ENCODE peak calls at places on chromosomes 4 and X, in seven cellular contexts. Z, R, B, D, E, A and H are unnamed samples.

GRCh38 chrX:130975947-130976346 is 72.9 kb upstream of the ENOX2 start:
- DNase-seq in R (no peak), D (peak; percentile 42), A (peak; percentile 70), E (no peak), Z (peak; percentile 48), B (peak; percentile 17), H (peak; percentile 15)

GRCh38 chr4:4339504-4340085 is 47.3 kb upstream of the NSG1 start:
- DNase-seq in Z (peak; percentile 13), A (no peak), B (no peak), D (no peak), E (no peak), R (no peak), H (no peak)

GRCh38 chrX:25012793-25013592 is 2.8 kb downstream of the ARX start:
- DNase-seq in D (no peak), R (peak; percentile 74), B (no peak), E (no peak), Z (no peak), A (no peak), H (no peak)

GRCh38 chrX:102345916-102346315 is 93.9 kb downstream of the NXF2B start:
- DNase-seq in E (no peak), D (peak; percentile 20), R (peak; percentile 68), Z (peak; percentile 34), B (peak; percentile 31), A (peak; percentile 34), H (peak; percentile 48)

GRCh38 chrX:108362026-108362425 is 76.2 kb downstream of the COL4A6 start:
- DNase-seq in R (no peak), D (no peak), Z (no peak), B (no peak), A (peak; percentile 19), E (no peak), H (no peak)

GRCh38 chr4:15976456-15977096 is 13.6 kb upstream of the FGFBP2 start:
- DNase-seq in R (no peak), Z (no peak), B (no peak), A (no peak), E (no peak), D (no peak), H (peak; percentile 65)

GRCh38 chrX:137166591-137166990 is 132.8 kb upstream of the GPR101 start:
- DNase-seq in R (peak; percentile 37), E (peak; percentile 2), Z (no peak), B (no peak), A (no peak), D (no peak), H (peak; percentile 34)

GRCh38 chr4:61468091-61468720 is 268.1 kb downstream of the ADGRL3 start:
- DNase-seq in B (no peak), D (peak; percentile 44), R (no peak), A (peak; percentile 73), E (no peak), Z (peak; percentile 58), H (no peak)

GRCh38 chr4:154230723-154231122 is 260.9 kb downstream of the DCHS2 start:
- DNase-seq in A (no peak), B (no peak), R (no peak), D (no peak), E (no peak), Z (no peak), H (no peak)

GRCh38 chr4:129998436-129999150 is 902.6 kb downstream of the C4orf33 start:
- DNase-seq in B (no peak), D (peak; percentile 2), R (no peak), E (no peak), Z (no peak), A (no peak), H (peak; percentile 18)

GRCh38 chr4:73718375-73719373 is 21.7 kb upstream of the CXCL8 start:
- DNase-seq in R (no peak), A (no peak), B (no peak), Z (no peak), D (no peak), E (no peak), H (no peak)

GRCh38 chrX:134502686-134503085 is 42.7 kb downstream of the HPRT1 start:
- DNase-seq in E (no peak), A (peak; percentile 57), B (no peak), D (no peak), R (no peak), Z (peak; percentile 69), H (no peak)

GRCh38 chrX:74453178-74453577 is 31.9 kb downstream of the SLC16A2 start:
- DNase-seq in Z (no peak), D (no peak), E (no peak), A (no peak), B (no peak), R (no peak), H (no peak)

GRCh38 chrX:117508021-117508420 is 608.6 kb downstream of the KLHL13 start:
- DNase-seq in D (no peak), E (no peak), A (no peak), Z (no peak), B (no peak), R (no peak), H (no peak)

GRCh38 chr4:17561195-17561909 is 15.6 kb upstream of the LAP3 start:
- DNase-seq in E (no peak), A (no peak), Z (peak; percentile 79), R (no peak), B (no peak), D (peak; percentile 51), H (no peak)

GRCh38 chr4:1572521-1572920 is 111.6 kb downstream of the FAM53A start:
- DNase-seq in D (no peak), B (no peak), A (no peak), Z (no peak), R (peak; percentile 74), E (no peak), H (peak; percentile 57)

GRCh38 chr4:36224969-36225903 is 19.1 kb downstream of the ARAP2 start:
- DNase-seq in D (no peak), Z (no peak), R (no peak), A (no peak), E (no peak), B (no peak), H (peak; percentile 54)

GRCh38 chr4:26217961-26218676 is 102.7 kb upstream of the RBPJ start:
- DNase-seq in D (peak; percentile 42), E (no peak), R (no peak), A (no peak), Z (no peak), B (no peak), H (peak; percentile 41)

GRCh38 chr4:771464-771863 is 54.5 kb downstream of the CPLX1 start:
- DNase-seq in R (no peak), E (no peak), D (no peak), Z (no peak), A (no peak), B (no peak), H (no peak)

GRCh38 chr4:148926861-148927260 is 484.6 kb upstream of the NR3C2 start:
- DNase-seq in D (peak; percentile 17), B (no peak), R (no peak), A (no peak), Z (peak; percentile 73), E (no peak), H (peak; percentile 1)

GRCh38 chr4:185096032-185096653 is 46.9 kb upstream of the SLC25A4 start:
- DNase-seq in B (no peak), E (no peak), R (no peak), D (no peak), A (peak; percentile 44), Z (peak; percentile 31), H (peak; percentile 50)

GRCh38 chrX:153726286-153727107 is 1.8 kb downstream of the ABCD1 start:
- DNase-seq in Z (peak; percentile 52), R (peak; percentile 82), D (peak; percentile 57), E (peak; percentile 38), B (peak; percentile 68), A (peak; percentile 77), H (peak; percentile 96)

GRCh38 chr4:119313237-119313636 is 8.7 kb downstream of the FABP2 start:
- DNase-seq in A (no peak), R (no peak), Z (no peak), E (no peak), D (no peak), B (no peak), H (no peak)

GRCh38 chr4:113821851-113822250 is 60.3 kb upstream of the CAMK2D start:
- DNase-seq in Z (no peak), A (no peak), D (no peak), R (no peak), B (no peak), E (no peak), H (no peak)

GRCh38 chrX:55996649-55997048 is 235.5 kb upstream of the KLF8 start:
- DNase-seq in R (no peak), Z (no peak), A (no peak), E (no peak), B (no peak), D (no peak), H (no peak)

GRCh38 chr4:83011779-83012630 is 1.4 kb upstream of the LIN54 start:
- DNase-seq in E (no peak), D (peak; percentile 62), A (peak; percentile 72), Z (peak; percentile 24), B (no peak), R (peak; percentile 34), H (peak; percentile 44)

GRCh38 chr4:169612869-169613859 is 781 bp upstream of the NEK1 start:
- DNase-seq in B (peak; percentile 61), R (peak; percentile 78), D (peak; percentile 90), Z (peak; percentile 79), E (peak; percentile 41), A (peak; percentile 90), H (peak; percentile 92)
- H4K8ac ChIP-seq in B (no peak overlapping the region), R (no peak overlapping the region), D (no peak overlapping the region), Z (peak overlapping the region; percentile 71), E (no peak overlapping the region), A (no peak overlapping the region), H (peak overlapping the region; percentile 56)

GRCh38 chr4:94486372-94486801 is 34.6 kb downstream of the PDLIM5 start:
- DNase-seq in A (peak; percentile 46), B (no peak), D (peak; percentile 61), E (no peak), R (no peak), Z (peak; percentile 20), H (no peak)

GRCh38 chr4:94491322-94491721 is 39.6 kb downstream of the PDLIM5 start:
- DNase-seq in R (no peak), B (no peak), A (no peak), D (no peak), E (no peak), Z (peak; percentile 52), H (no peak)

GRCh38 chr4:94490437-94490836 is 38.7 kb downstream of the PDLIM5 start:
- DNase-seq in A (no peak), E (no peak), D (no peak), B (no peak), R (no peak), Z (no peak), H (no peak)

GRCh38 chr4:94489075-94489474 is 37.3 kb downstream of the PDLIM5 start:
- DNase-seq in E (no peak), Z (no peak), B (no peak), R (no peak), D (peak; percentile 27), A (peak; percentile 34), H (no peak)

GRCh38 chr4:94488667-94489066 is 36.9 kb downstream of the PDLIM5 start:
- DNase-seq in E (no peak), Z (peak; percentile 87), R (no peak), B (no peak), D (peak; percentile 70), A (peak; percentile 76), H (no peak)
- H4K8ac ChIP-seq in E (no peak overlapping the region), Z (peak overlapping the region; percentile 53), R (no peak overlapping the region), B (no peak overlapping the region), D (no peak overlapping the region), A (no peak overlapping the region), H (no peak overlapping the region)

GRCh38 chrX:97587171-97587570 is 703.5 kb downstream of the RPA4 start:
- DNase-seq in B (no peak), D (peak; percentile 5), A (no peak), Z (no peak), E (no peak), R (no peak), H (no peak)
- H4K8ac ChIP-seq in B (no peak overlapping the region), D (no peak overlapping the region), A (no peak overlapping the region), Z (no peak overlapping the region), E (no peak overlapping the region), R (no peak overlapping the region), H (no peak overlapping the region)

GRCh38 chrX:39158801-39159657 is 357.8 kb downstream of the MID1IP1 start:
- DNase-seq in E (no peak), D (peak; percentile 36), A (peak; percentile 95), Z (peak; percentile 11), B (no peak), R (no peak), H (peak; percentile 65)
- H4K8ac ChIP-seq in E (no peak overlapping the region), D (no peak overlapping the region), A (no peak overlapping the region), Z (no peak overlapping the region), B (no peak overlapping the region), R (no peak overlapping the region), H (no peak overlapping the region)